ENCODE peak calls at places on chromosomes 12 and 14, in four cellular contexts. H, U, Z and T are unnamed samples.

GRCh38 chr14:69928111-69928523 is 48.9 kb downstream of the SMOC1 start:
- DNase-seq in Z (no peak), H (no peak), U (no peak), T (no peak)

GRCh38 chr12:27246774-27247173 is 2.7 kb downstream of the STK38L start:
- DNase-seq in Z (no peak), H (no peak), U (no peak), T (no peak)

GRCh38 chr12:90124914-90125313 is 416.3 kb upstream of the ATP2B1 start:
- DNase-seq in U (no peak), H (no peak), Z (no peak), T (no peak)

GRCh38 chr12:46562625-46563228 is 190.2 kb upstream of the SLC38A2 start:
- DNase-seq in H (no peak), U (no peak), Z (no peak), T (no peak)

GRCh38 chr14:26363689-26364088 is 234.1 kb downstream of the NOVA1 start:
- DNase-seq in U (no peak), Z (no peak), H (no peak), T (no peak)

GRCh38 chr12:57215668-57216013 is 953 bp upstream of the NXPH4 start:
- DNase-seq in Z (no peak), H (no peak), U (no peak), T (no peak)

GRCh38 chr12:37565112-37565511 is 751.5 kb upstream of the ALG10B start:
- DNase-seq in Z (no peak), U (no peak), H (no peak), T (no peak)

GRCh38 chr12:32692358-32692757 is 13.3 kb downstream of the DNM1L start:
- DNase-seq in Z (no peak), H (no peak), U (no peak), T (no peak)

DNA sequence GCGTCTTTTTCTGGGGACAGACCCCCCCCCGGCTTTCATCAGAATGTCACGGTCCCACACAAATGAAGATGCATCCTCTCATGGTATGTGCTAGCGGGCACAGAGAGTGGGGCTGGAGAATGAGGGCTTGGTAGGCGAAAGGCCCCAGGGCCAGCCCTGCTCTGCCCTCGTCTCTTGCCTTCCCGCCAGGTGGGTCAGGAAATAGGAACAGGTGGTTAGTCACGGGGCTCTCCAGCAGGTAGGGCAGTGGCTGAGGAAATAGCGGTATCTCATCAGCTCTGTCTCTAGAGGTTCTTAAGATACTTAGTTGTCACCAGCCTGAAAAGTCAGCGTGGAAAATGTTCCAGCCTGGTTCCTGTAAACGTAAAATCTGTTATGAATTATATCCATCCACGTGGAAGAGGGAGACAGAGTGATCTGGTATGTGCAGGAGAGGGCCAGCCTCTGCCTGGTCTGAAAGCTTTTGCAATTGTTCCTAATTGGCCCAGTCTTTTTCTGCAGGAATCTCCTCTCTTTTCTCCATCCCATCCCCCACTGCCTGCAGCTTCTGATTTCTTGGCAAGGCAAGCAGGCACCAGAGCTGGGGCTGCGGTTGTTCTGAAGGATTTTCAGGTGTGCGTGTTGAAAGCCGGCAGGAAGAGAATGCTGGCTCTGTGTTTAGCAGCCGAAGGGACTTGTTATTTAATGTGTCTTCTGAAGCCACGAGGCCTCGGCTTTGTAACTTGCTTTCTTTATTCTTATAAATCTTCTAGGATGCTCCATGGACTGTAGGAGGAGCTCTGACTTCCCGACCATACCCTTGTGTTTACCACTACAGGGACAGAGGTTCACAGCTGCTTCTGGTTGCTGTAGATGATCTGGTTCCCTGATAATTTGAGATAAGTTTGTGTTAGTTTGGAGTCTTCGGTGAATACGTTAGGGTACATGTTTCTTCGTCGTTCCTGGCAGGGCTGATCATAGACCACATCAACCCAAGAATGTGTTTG is 131.1 kb downstream of the CACNA1C start:
- DNase-seq in H (no peak), U (no peak), Z (no peak), T (no peak)
- TF ChIP-seq CTCF in H (peak), U (no peak), Z (peak), T (no peak)

DNA sequence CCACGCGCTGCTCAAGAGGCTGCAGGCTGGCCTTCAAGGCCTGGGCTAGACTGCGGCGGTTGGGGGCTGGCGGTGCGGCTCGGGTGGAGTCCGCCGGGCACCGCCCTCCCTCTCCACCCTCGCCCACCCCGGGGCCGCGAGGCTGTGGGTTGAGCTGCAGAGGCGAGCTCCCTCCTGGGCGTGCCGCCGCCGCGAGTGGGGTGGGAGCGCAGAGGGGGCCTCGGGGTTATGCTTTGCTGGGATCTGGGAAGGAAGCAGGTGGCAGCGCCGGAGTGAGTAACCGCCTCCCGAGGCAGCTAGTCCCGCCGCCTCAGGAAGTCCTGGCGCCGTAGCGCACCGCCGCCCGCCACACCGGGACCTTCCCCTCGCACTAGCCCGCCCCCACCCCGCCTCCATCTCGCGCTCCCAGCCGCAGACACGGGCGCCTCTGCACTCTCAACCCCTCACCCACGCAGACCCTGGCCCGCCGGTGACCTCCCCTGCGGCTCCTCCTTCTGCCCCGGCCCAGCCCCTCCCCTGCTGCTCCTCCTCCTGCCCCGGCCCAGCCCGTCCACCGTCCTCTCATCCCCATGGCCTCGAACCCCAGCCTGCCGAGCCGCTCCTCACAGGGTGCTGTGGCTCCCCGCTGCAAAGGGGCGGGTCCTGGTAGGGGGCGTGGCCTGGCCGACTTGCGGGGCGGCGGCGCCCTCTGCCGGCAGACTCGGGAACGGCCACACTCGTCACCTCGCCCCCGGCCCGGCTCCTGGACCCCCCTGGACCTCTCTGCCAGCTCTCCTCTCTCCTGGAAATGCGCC is 16.6 kb downstream of the TAMALIN start:
- DNase-seq in H (peak), U (peak), Z (peak), T (peak)
- TF ChIP-seq POLR2A in H (no peak), U (no peak), Z (no peak), T (no peak)

GRCh38 chr14:76759589-76759988 is 1.7 kb upstream of the VASH1 start:
- DNase-seq in U (no peak), H (no peak), Z (no peak), T (no peak)

GRCh38 chr14:76761849-76762616 is 765 bp downstream of the VASH1 start:
- DNase-seq in H (no peak), U (no peak), Z (no peak), T (no peak)

GRCh38 chr14:76762617-76763361 is 1.5 kb downstream of the VASH1 start:
- DNase-seq in U (peak), Z (no peak), H (no peak), T (no peak)

GRCh38 chr14:76760331-76761197 is 704 bp upstream of the VASH1 start:
- DNase-seq in H (no peak), Z (no peak), U (no peak), T (no peak)

GRCh38 chr14:76761198-76761848 is at the start of gene VASH1:
- DNase-seq in Z (peak), U (peak), H (peak), T (peak)
- TF ChIP-seq CTCF in Z (no peak), U (no peak), H (no peak), T (no peak)

DNA sequence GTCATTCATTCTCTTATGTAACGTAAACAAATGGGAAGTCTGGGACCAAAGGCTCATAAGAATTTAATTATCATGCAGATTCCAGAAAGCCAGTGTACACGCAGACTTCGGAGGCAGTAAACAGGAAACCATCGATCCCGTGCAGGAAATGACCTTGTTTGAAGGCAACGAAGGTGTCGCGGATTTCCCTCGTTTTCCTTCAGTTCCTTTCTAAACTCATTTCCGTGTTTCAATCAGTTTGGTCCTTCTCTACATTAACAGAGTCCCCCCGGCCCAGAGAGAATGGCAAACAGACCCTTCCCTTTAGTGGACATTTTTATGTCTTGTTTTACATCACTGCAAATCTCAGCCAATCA is 6.3 kb upstream of the FOXJ2 start:
- DNase-seq in H (peak), Z (no peak), U (no peak), T (no peak)
- TF ChIP-seq POLR2A in H (peak), Z (no peak), U (peak), T (no peak)

GRCh38 chr12:65500121-65500846 is 221.8 kb downstream of the MSRB3 start:
- DNase-seq in H (no peak), U (no peak), Z (no peak), T (no peak)
- TF ChIP-seq CTCF in H (no peak), U (no peak), Z (no peak), T (no peak)

DNA sequence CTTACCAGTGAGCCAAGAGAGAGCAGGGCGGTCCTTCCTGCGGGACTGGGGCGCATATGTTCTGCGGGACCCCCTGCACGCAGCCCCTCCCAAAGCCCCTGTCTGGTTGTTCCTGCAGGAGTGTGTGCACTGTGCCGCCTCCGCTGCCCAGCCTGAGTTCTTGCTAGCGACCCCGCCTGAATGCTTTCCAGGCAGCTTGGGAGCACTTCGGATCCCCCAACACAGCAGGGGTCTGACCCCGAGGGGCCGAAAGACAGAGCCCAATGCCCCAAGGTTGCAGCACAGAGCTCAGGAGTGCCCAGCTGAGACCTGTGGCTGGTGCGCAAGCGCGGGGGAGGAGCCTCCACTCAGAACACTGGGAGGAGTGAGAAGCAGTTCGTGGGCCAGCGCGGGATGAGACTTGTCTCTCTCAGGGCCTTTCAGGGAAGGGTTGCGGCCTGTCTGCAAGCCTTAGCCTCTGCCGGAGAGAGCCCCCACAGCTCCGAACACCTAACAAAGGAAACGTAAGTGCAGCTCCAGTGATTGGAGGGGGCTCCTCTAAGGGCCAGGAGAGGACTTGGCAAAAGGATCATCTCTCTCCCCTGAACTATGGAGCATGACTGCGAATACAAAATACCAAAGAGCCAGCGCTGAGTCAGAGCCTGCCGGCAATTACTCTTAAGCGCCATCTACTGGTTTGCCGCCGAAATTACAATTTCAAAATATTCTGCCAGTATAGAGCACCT is 50.5 kb downstream of the GTF2A1 start:
- DNase-seq in U (peak), Z (peak), H (peak), T (peak)
- TF ChIP-seq POLR2A in U (peak), Z (no peak), H (peak), T (no peak)

DNA sequence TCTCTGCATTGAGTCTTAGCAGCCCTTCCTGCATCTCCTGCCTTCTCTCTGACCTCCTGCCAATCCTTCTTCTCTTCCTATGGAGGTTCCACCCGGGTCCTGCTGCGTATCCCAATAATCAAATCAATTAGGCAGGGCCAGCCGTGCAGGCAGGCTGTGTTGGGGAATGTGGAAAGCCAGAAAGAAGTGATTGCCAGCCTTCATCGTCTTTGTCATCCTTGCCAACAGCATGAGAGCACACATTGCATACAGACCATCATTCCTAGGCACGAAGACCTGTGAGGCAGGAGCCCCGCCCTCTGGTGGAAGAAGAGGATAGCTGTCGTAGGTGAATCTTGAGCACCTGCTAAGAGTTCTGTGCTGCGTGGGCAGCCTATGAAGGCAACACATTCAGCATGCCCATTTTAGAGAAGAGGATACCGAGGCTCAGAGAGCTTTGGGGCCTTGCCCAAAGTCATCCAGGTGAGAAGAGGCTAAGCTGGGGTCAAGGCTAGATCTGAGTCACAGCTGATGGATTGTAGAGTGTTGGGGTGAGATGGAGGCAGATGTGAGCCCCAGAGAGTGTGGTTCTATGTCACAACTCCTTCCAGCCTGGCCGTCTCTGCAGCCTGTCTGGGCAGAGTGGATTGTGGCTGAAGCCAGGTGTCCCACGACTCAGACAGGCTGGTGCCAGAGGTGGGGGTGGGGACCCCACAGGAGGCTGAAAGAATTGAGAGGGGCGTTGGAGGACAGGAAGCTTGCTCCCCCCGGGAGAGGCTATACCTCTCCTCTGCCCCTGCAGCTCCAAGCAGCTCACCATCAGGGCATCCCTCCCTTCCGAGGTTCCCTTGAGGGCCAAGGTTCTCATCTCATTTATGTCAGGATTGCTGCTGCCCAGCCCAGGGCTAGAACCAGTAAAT is 12.7 kb downstream of the C14orf132 start:
- DNase-seq in U (no peak), Z (peak), H (no peak), T (no peak)
- TF ChIP-seq CTCF in U (no peak), Z (no peak), H (no peak), T (no peak)

DNA sequence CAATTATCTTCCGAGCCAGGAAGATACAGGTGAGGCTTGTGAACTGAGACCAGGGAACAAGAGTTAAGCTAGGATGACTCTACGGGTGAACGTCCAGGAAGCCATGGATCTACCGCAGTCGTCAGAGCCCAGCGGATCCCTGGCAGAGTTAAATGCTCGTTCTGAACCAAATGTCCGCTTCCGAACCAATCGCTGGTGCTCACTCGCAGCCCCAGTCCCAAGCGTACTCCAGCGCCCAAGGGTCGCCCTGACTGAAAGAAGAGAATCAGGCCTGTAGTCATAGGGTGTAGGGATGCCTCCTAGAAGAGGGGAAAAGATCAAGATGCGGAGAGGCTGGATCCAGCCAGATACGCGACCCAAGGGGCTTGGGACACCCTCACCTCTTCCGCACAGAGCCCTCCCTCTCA is 283 bp downstream of the VIPAS39 start:
- DNase-seq in H (no peak), Z (no peak), U (no peak), T (no peak)
- TF ChIP-seq POLR2A in H (no peak), Z (no peak), U (peak), T (no peak)

GRCh38 chr12:644818-645552 is 18.3 kb downstream of the NINJ2 start:
- DNase-seq in Z (no peak), U (no peak), H (no peak), T (no peak)

GRCh38 chr12:647039-647712 is 16.1 kb downstream of the NINJ2 start:
- DNase-seq in Z (no peak), H (no peak), U (no peak), T (no peak)

GRCh38 chr12:645563-646071 is 17.6 kb downstream of the NINJ2 start:
- DNase-seq in H (no peak), Z (peak), U (no peak), T (peak)

GRCh38 chr12:646303-647038 is 16.8 kb downstream of the NINJ2 start:
- DNase-seq in U (no peak), Z (peak), H (no peak), T (peak)

DNA sequence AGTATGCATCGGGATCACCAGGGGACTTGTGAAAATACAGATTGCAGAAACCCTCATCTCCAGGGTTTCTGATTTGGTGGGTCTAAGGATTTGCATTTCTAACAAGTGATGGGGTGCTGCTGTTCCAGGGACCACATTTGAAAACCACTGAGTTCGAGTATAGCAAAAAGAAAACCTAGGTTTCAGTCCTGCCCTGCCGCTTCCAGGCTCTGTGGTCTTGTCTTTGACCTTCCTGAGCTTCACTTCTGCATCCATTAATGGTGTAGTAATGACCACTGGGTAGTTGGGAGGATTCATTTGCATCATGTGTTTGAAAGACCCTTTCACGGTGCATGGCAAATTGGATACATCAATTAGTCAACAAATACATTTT is 15.5 kb downstream of the NINJ2 start:
- DNase-seq in U (no peak), Z (no peak), H (no peak), T (no peak)
- TF ChIP-seq CTCF in U (no peak), Z (no peak), H (no peak), T (no peak)